ENCODE peak calls at places on chromosomes 3 and 15, in eight cellular contexts. I is cardiac fibroblast, F is AG10803, C is psoas muscle, E is upper lobe of left lung, D is omental fat pad, M is sigmoid colon, V is OCI-LY7. B is an unnamed sample.

GRCh38 chr3:69200384-69201068 is 78.1 kb upstream of the LMOD3 start:
- DNase-seq in F (peak; percentile 3), I (peak; percentile 22), V (no peak), C (no peak), M (no peak), E (peak; percentile 58), D (peak; percentile 46), B (peak; percentile 2)

GRCh38 chr15:60740787-60741354 is 261.9 kb upstream of the ICE2 start:
- DNase-seq in M (no peak), I (peak; percentile 88), E (no peak), V (no peak), C (no peak), D (no peak), F (peak; percentile 83), B (no peak)

GRCh38 chr15:58752716-58753115 is 3.2 kb upstream of the ADAM10 start:
- DNase-seq in I (no peak), F (no peak), E (no peak), C (no peak), D (no peak), V (no peak), M (no peak), B (no peak)

GRCh38 chr15:56948766-56949105 is 30.3 kb downstream of the TCF12 start:
- DNase-seq in V (no peak), C (no peak), D (no peak), F (no peak), I (no peak), E (no peak), M (no peak), B (no peak)

GRCh38 chr3:111465081-111465670 is 76.8 kb upstream of the CD96 start:
- DNase-seq in F (no peak), E (no peak), V (no peak), M (no peak), C (no peak), D (no peak), I (no peak), B (no peak)

GRCh38 chr3:71858493-71859127 is 73.7 kb upstream of the PROK2 start:
- DNase-seq in M (no peak), F (peak; percentile 3), V (no peak), D (no peak), E (no peak), C (no peak), I (no peak), B (no peak)

GRCh38 chr3:8239718-8240698 is 261.6 kb upstream of the LMCD1 start:
- DNase-seq in E (no peak), V (peak; percentile 56), C (no peak), M (no peak), F (peak; percentile 63), D (no peak), I (peak; percentile 71), B (no peak)

GRCh38 chr3:73674280-73674679 is 49.5 kb upstream of the PDZRN3 start:
- DNase-seq in F (peak; percentile 15), I (peak; percentile 51), C (no peak), M (no peak), V (no peak), D (no peak), E (no peak), B (no peak)

GRCh38 chr15:63968122-63968524 is 78.2 kb downstream of the DAPK2 start:
- DNase-seq in F (no peak), C (no peak), M (no peak), V (no peak), E (no peak), I (no peak), D (no peak), B (no peak)

GRCh38 chr3:99620976-99621375 is 17.4 kb upstream of the COL8A1 start:
- DNase-seq in C (no peak), I (no peak), V (no peak), D (no peak), E (no peak), M (no peak), F (no peak), B (peak; percentile 57)

GRCh38 chr3:72411102-72411501 is 437.1 kb downstream of the SHQ1 start:
- DNase-seq in F (no peak), M (no peak), E (no peak), V (no peak), D (no peak), I (no peak), C (no peak), B (no peak)

GRCh38 chr3:58237238-58237939 is at the start of gene ABHD6:
- DNase-seq in F (peak; percentile 57), M (peak; percentile 89), I (peak; percentile 70), D (peak; percentile 47), C (peak; percentile 79), E (peak; percentile 71), V (peak; percentile 86), B (no peak)
- TF ChIP-seq CTCF in F (peak; percentile 15), M (no peak), I (peak; percentile 9), D (no peak), C (no peak), E (peak; percentile 25), V (peak; percentile 59), B (no peak)

DNA sequence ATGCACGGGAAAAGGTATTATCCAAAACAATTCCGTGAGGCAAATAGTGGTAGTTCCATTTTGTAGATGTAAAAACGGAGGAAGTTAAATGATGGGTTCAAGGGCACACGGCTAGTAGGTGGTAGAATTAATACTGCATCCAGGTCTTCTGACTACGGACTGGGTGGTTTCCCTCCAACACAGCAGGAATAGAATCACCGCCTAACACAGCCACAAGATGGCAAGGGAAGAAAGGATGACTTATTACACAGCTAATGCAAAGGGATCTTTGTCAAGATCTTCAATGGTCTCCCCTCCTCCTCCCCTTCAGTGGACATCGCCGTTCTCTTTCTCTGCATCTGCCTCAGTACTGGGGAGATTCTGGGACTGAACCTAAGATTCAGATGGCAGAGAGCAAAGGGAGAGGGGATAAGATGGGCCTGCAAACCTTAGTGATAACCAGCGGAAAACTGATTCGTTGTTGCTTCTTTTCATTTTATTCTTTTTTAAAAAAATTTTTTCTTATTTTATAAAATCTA is 574 bp upstream of the TOPBP1 start:
- DNase-seq in C (no peak), I (peak; percentile 43), F (peak; percentile 11), E (no peak), D (no peak), M (no peak), V (peak; percentile 51), B (no peak)
- TF ChIP-seq CTCF in C (no peak), I (peak; percentile 25), F (peak; percentile 19), E (peak; percentile 22), D (no peak), M (no peak), V (no peak), B (no peak)

DNA sequence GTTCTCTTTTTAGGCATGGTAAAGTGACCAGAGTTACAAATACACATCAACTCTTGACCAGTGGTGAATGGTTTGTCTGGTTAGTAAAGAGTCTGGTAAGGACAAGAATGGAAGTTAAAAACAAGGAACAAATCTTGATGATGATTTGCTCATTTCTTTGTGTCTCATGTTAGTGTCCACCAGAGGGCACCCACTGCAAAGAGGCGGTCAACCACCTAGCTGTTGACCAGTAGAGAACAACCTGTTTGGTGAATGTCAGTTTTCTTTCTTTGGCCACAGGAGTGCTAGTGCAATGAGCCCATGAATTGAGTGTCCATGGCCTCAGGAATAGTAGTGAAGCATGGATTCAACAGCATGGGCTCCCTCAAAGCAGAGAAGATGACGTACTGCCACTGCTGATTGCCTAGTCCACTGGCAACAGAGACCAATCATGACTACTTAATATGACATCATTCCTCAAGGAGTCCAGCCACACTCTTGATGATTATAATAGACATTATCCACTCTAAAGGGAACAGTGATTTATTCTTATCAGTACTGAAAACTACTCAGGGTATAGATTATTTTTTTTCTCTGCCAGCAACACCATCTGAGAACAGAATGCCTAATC is 10.7 kb upstream of the CNTN6 start:
- DNase-seq in I (peak; percentile 68), D (no peak), M (no peak), F (peak; percentile 39), V (peak; percentile 21), E (peak; percentile 57), C (no peak), B (no peak)
- TF ChIP-seq CTCF in I (peak; percentile 68), D (no peak), M (peak; percentile 36), F (peak; percentile 83), V (peak; percentile 72), E (peak; percentile 64), C (peak; percentile 28), B (no peak)

DNA sequence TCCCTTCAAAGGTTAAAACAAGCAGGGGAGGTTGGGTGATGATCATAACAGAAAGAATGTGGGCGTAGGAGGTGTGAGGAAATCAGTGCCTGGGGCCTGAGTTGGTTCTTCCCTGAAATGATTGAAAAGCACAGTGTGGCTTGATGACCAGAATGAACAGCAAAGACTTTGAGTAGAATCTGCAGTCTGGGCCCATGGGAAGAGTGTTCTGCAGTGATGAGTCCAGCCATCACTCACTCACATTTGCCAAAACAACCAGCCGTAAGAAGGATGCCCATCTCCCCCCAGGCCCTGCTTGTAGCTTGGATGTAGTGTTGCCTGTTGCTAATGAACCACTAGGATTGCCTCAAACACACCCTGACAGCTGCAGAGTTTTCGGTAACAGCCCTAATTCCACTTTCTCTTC is 67.9 kb downstream of the VGLL3 start:
- DNase-seq in E (no peak), F (peak; percentile 89), I (peak; percentile 90), D (no peak), M (no peak), C (peak; percentile 20), V (no peak), B (peak; percentile 62)
- TF ChIP-seq CTCF in E (no peak), F (no peak), I (no peak), D (no peak), M (no peak), C (no peak), V (no peak), B (no peak)

B was measured in BJ.